ENCODE peak calls at places on chromosomes 13 and 19, in five cellular contexts. L is Caco-2; H is CD8-positive, alpha-beta T cell; O is AG04450; K is BJ. J is an unnamed sample.

GRCh38 chr13:101399365-101399764 is 16.9 kb downstream of the NALCN start:
- DNase-seq in L (no peak), H (no peak), O (no peak), K (no peak), J (no peak)

GRCh38 chr19:19822148-19822429 is 539 bp upstream of the ZNF506 start:
- DNase-seq in L (no peak), H (no peak), O (no peak), K (no peak), J (no peak)

GRCh38 chr13:109146912-109147624 is 517.7 kb downstream of the MYO16 start:
- DNase-seq in L (no peak), H (no peak), O (peak; percentile 36), K (peak; percentile 71), J (no peak)

GRCh38 chr19:58553799-58554493 is 959 bp downstream of the CHMP2A start:
- DNase-seq in L (no peak), H (no peak), O (no peak), K (no peak), J (no peak)

GRCh38 chr19:31312629-31313244 is 36.5 kb downstream of the TSHZ3 start:
- DNase-seq in L (no peak), H (no peak), O (no peak), K (no peak), J (no peak)

GRCh38 chr19:1855828-1856255 is 7.5 kb downstream of the KLF16 start:
- DNase-seq in L (no peak), H (no peak), O (no peak), K (no peak), J (no peak)

GRCh38 chr19:29535984-29536508 is 10.3 kb downstream of the VSTM2B start:
- DNase-seq in L (no peak), H (no peak), O (no peak), K (no peak), J (no peak)

GRCh38 chr19:46714523-46715106 is 2.3 kb downstream of the PRKD2 start:
- DNase-seq in L (peak; percentile 34), H (no peak), O (no peak), K (no peak), J (no peak)

DNA sequence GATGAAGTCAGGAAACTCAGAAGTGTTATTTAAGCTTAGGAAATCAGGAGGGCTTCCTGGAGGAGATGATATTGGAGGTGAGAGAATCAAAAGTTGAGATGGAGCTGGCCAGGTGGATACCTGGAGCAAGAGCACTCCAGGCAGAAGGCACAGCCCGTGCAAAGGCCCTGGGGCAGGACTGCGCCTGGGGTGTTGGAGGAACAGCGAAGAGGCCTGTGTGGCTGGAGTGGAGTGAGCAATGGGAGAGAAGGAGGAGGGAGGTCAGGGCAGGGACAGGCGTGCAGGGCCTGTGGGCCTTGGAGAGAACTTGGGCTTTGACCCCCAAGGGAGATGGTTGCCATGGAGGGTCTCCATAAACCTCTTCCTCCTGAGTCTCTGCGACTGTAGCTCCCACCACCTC is 42.1 kb downstream of the ZNRF4 start:
- DNase-seq in L (no peak), H (no peak), O (no peak), K (no peak), J (no peak)
- H3K27me3 ChIP-seq in L (no peaks in the 10 kb centered on the region), H (peaks cover 7% of the 10 kb centered on the region), O (peaks cover 43% of the 10 kb centered on the region), K (peaks cover 8% of the 10 kb centered on the region), J (peaks cover 93% of the 10 kb centered on the region)

DNA sequence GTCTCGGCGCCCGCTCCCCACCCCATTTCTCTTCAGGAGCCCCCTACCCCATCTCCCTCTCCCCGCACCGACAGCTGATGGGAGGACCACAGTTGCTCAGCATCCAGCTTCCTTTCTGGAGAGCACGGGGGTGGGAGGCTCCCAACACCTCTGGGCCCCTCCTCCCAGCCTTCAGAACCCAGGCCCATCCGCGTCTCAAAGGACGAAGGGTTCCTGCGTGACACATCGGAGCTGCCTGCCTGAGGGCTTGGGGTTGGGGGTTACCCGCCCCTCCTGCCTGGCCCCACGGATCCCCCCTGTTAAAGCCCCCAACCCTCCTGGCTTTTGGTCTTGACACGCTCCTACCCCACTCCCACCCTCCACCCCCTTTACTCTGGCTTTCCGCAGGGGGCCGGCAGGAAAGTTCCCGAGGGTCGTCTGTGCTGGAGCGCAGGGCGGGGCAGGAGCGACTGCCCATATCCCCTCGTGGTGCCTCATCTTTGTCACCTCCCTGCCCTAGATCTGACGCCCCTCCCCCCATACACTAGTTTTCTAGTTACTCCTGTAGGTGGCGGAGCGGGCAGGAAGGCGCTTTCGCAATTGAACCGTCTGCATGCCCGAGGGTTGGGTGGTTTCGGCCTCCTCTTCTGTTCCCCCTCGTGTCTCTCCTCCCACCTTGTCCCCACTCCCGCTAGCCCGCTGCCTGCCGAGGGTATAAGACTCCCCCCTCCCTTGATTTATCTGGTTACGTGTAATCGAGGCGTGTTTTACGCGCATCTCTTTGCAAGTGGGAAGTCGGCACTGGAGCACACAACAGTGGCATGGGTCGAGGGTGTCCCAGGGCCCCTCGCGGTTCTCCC is 922 bp downstream of the TRAPPC5 start:
- DNase-seq in L (peak; percentile 54), H (peak; percentile 90), O (peak; percentile 21), K (no peak), J (peak; percentile 80)
- H3K27me3 ChIP-seq in L (no peaks in the 10 kb centered on the region), H (no peaks in the 10 kb centered on the region), O (peaks cover 3% of the 10 kb centered on the region), K (no peaks in the 10 kb centered on the region), J (no peaks in the 10 kb centered on the region)

GRCh38 chr19:53945441-53945840 is 17.3 kb upstream of the CACNG8 start:
- DNase-seq in L (no peak), H (no peak), O (no peak), K (no peak), J (no peak)
- H3K27me3 ChIP-seq in L (no peaks in the 10 kb centered on the region), H (peaks cover 13% of the 10 kb centered on the region), O (peaks cover 20% of the 10 kb centered on the region), K (peaks cover 4% of the 10 kb centered on the region), J (no peaks in the 10 kb centered on the region)

GRCh38 chr13:99978781-99979452 is 2.7 kb upstream of the ZIC2 start:
- DNase-seq in L (no peak), H (no peak), O (no peak), K (no peak), J (no peak)

GRCh38 chr13:99976502-99977115 is 5.0 kb upstream of the ZIC2 start:
- DNase-seq in L (no peak), H (no peak), O (no peak), K (no peak), J (no peak)

GRCh38 chr13:99977912-99978780 is 3.4 kb upstream of the ZIC2 start:
- DNase-seq in L (no peak), H (no peak), O (no peak), K (no peak), J (no peak)

GRCh38 chr13:99975626-99976025 is 4.1 kb upstream of the ZIC5 start:
- DNase-seq in L (no peak), H (no peak), O (no peak), K (no peak), J (no peak)

DNA sequence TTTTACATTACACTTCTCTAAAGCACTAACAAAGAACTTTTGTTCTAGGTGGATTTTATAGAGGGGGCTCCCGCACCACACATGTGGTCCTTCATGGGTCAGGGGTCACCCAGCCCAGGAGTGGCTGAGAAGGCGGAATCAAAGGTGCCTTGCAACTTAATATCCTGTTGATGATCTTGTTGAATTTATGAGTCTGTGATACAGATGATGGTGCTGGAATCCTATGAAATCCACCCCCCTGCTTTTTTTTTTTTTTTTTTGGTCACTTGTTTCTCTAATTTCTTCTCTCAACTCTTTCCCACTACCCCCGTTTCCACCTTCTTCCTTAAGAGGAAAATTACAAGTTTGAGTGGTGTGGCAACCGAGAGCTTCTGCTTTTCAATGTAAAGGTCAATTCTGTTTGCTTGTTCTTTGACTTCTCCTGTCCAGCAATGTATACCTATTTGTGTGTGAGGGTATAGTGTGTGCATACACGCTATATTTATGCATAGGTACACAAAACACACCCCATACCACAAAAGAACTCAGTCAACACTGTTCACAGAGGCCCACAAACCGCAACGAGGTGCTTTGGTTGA is 4.2 kb upstream of the ZIC2 start:
- DNase-seq in L (no peak), H (no peak), O (no peak), K (no peak), J (no peak)
- H3K27me3 ChIP-seq in L (peaks cover 3% of the 10 kb centered on the region), H (peaks cover 68% of the 10 kb centered on the region), O (peaks cover 82% of the 10 kb centered on the region), K (peaks cover 57% of the 10 kb centered on the region), J (peaks cover 71% of the 10 kb centered on the region)

GRCh38 chr19:10289836-10290438 is at the start of gene ICAM5:
- DNase-seq in L (no peak), H (peak; percentile 35), O (no peak), K (no peak), J (no peak)
- H3K27me3 ChIP-seq in L (no peaks in the 10 kb centered on the region), H (peaks cover 50% of the 10 kb centered on the region), O (peaks cover 3% of the 10 kb centered on the region), K (peaks cover 10% of the 10 kb centered on the region), J (peaks cover 76% of the 10 kb centered on the region)

DNA sequence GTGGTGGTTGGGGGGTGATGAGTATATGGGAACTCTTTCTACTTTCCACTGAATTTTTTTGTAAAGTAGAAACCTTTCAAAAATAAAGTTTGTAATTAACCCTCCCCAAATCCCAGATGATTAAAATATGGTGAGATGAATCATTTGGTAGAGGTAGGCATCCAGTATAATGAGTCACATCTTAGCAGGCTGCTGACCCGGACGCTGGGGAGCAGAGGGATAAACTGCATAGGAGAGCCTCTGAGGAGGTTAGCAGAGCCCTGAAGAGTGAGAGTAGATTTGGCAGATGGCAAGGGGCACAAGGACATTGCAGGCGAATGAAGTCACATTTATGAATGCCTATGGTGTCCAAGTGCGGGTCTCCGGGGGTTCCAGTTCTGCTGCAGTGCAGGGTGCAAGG is 293.8 kb downstream of the FGF9 start:
- DNase-seq in L (no peak), H (no peak), O (no peak), K (no peak), J (no peak)
- H3K27me3 ChIP-seq in L (no peaks in the 10 kb centered on the region), H (no peaks in the 10 kb centered on the region), O (no peaks in the 10 kb centered on the region), K (no peaks in the 10 kb centered on the region), J (no peaks in the 10 kb centered on the region)

DNA sequence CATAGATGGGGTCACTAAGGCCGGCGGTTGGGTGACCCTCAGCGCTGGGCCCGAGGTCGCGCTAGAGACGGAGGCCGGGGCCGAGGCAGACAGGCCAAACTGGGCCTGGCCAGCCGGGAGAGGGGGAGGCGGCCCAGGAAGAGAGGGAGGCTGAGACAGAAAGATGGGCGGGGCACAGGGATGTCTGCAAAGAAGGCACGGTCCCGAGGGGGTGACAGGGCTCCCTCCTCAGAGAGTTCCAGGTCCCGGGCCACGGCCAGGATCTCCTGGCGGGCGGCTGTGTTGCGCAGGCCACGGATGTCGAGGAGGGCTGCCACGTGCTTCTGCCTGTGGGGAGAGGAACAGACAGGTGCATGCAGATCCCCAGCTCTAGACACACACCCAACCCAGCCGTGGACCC is 32.2 kb downstream of the EXOC3L2 start:
- DNase-seq in L (no peak), H (no peak), O (no peak), K (no peak), J (no peak)
- H3K27me3 ChIP-seq in L (no peaks in the 10 kb centered on the region), H (no peaks in the 10 kb centered on the region), O (peaks cover 34% of the 10 kb centered on the region), K (peaks cover 9% of the 10 kb centered on the region), J (peaks cover 38% of the 10 kb centered on the region)